ENCODE peak calls at places on chromosome 7, in four cellular contexts. I is transverse colon, W is ovary, Q is uterus. Z is an unnamed sample.

GRCh38 chr7:525740-526139 is 6.1 kb upstream of the PDGFA start:
- DNase-seq in W (no peak), I (no peak), Q (no peak), Z (no peak)

GRCh38 chr7:100483101-100483727 is 513 bp upstream of the NYAP1 start:
- DNase-seq in Q (peak; percentile 80), W (peak; percentile 88), I (peak; percentile 80), Z (peak; percentile 37)

GRCh38 chr7:38178695-38179344 is 775 bp downstream of the STARD3NL start:
- DNase-seq in I (no peak), Q (no peak), W (no peak), Z (no peak)

GRCh38 chr7:150668472-150668911 is 17.0 kb upstream of the GIMAP2 start:
- DNase-seq in W (no peak), Q (no peak), I (no peak), Z (no peak)

GRCh38 chr7:118478931-118479330 is 254.4 kb downstream of the ANKRD7 start:
- DNase-seq in I (no peak), W (no peak), Q (no peak), Z (no peak)

GRCh38 chr7:88347098-88347497 is 40.4 kb upstream of the STEAP4 start:
- DNase-seq in Q (no peak), I (no peak), W (no peak), Z (no peak)

GRCh38 chr7:2116086-2116810 is 116.5 kb downstream of the MAD1L1 start:
- DNase-seq in I (no peak), W (peak; percentile 55), Q (peak; percentile 52), Z (peak; percentile 22)

GRCh38 chr7:47349401-47349800 is 232.5 kb downstream of the TNS3 start:
- DNase-seq in I (peak; percentile 5), W (no peak), Q (no peak), Z (no peak)

GRCh38 chr7:91181949-91182348 is 82.3 kb upstream of the FZD1 start:
- DNase-seq in I (no peak), W (no peak), Q (no peak), Z (no peak)

GRCh38 chr7:92569137-92569536 is 21.1 kb downstream of the FAM133B start:
- DNase-seq in Q (no peak), I (no peak), W (no peak), Z (no peak)

GRCh38 chr7:92563345-92563744 is 26.8 kb downstream of the FAM133B start:
- DNase-seq in Q (no peak), I (no peak), W (no peak), Z (no peak)

GRCh38 chr7:92567460-92567859 is 22.7 kb downstream of the FAM133B start:
- DNase-seq in Q (no peak), W (no peak), I (no peak), Z (no peak)
- TF ChIP-seq POLR2A in Q (no peak), W (no peak), I (no peak), Z (no peak)

GRCh38 chr7:131328387-131329175 is 905 bp downstream of the MKLN1 start:
- DNase-seq in W (no peak), I (no peak), Q (no peak), Z (no peak)

GRCh38 chr7:131326576-131326975 is 1.1 kb upstream of the MKLN1 start:
- DNase-seq in Q (no peak), I (no peak), W (no peak), Z (no peak)

GRCh38 chr7:131327626-131328386 is at the start of gene MKLN1:
- DNase-seq in Q (peak; percentile 90), W (peak; percentile 93), I (peak; percentile 95), Z (peak; percentile 92)

GRCh38 chr7:131325179-131325840 is 2.4 kb upstream of the MKLN1 start:
- DNase-seq in I (no peak), W (no peak), Q (no peak), Z (no peak)

GRCh38 chr7:131327049-131327625 is 539 bp upstream of the MKLN1 start:
- DNase-seq in Q (no peak), W (no peak), I (peak; percentile 50), Z (peak; percentile 54)
- TF ChIP-seq POLR2A in Q (no peak), W (no peak), I (no peak), Z (no peak)

GRCh38 chr7:44637788-44638594 is 31.6 kb downstream of the OGDH start:
- DNase-seq in Q (no peak), I (peak; percentile 77), W (no peak), Z (no peak)
- TF ChIP-seq POLR2A in Q (no peak), I (peak; percentile 31), W (no peak), Z (no peak)

GRCh38 chr7:139682136-139683013 is 95.4 kb downstream of the HIPK2 start:
- DNase-seq in I (no peak), W (no peak), Q (no peak), Z (no peak)
- TF ChIP-seq POLR2A in I (no peak), W (no peak), Q (no peak), Z (no peak)

DNA sequence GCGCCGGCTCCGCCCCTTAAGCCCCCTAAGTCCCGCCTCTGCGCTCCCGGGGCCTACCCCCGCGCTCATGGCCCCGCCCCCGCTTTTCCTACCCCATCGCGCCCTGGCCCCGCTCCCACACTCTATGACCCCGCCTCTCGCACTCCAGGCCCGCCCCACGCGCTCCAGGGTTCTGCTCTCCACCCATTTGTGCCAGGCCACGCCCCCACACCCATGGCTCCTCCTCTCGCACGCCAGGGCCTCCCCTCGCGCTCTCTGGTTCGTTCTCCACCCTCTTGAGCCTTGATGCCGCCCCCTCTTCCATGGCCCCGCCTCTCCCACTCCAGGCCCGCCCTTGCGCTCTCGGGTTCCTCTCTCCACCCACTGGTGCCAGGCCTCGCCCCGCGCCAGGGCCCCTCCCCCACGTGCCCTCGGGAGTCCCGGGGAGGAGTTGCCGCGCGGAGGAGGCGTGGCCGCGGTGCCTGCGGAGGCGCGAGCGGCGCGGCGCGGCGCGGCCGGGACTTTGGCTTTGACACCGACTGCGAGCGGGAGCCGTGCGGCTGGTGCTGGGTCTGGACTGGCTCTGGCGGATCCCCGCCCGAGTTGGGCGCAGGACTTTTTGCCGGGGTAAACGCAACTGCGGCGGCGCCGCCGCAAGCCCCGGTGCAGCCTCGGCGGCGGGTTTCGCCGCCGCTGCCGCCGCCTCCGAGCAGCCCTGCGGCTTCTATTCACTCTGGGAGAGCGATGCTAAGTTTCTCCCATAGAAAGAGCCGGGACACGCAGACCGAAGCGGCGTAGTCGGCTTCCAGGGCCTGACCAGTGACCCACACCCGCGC is at the start of gene EEPD1:
- DNase-seq in I (peak; percentile 100), W (peak; percentile 100), Q (peak; percentile 100), Z (peak; percentile 100)
- TF ChIP-seq POLR2A in I (peak; percentile 81), W (peak; percentile 46), Q (peak; percentile 80), Z (peak; percentile 96)

GRCh38 chr7:70616821-70617220 is 515.1 kb upstream of the GALNT17 start:
- DNase-seq in I (no peak), W (no peak), Q (no peak), Z (no peak)

GRCh38 chr7:70615066-70615465 is 516.9 kb upstream of the GALNT17 start:
- DNase-seq in W (no peak), I (no peak), Q (no peak), Z (no peak)

GRCh38 chr7:70612811-70613210 is 519.1 kb upstream of the GALNT17 start:
- DNase-seq in Q (no peak), I (no peak), W (no peak), Z (no peak)

GRCh38 chr7:70618020-70618551 is 513.9 kb upstream of the GALNT17 start:
- DNase-seq in I (no peak), W (no peak), Q (no peak), Z (no peak)

DNA sequence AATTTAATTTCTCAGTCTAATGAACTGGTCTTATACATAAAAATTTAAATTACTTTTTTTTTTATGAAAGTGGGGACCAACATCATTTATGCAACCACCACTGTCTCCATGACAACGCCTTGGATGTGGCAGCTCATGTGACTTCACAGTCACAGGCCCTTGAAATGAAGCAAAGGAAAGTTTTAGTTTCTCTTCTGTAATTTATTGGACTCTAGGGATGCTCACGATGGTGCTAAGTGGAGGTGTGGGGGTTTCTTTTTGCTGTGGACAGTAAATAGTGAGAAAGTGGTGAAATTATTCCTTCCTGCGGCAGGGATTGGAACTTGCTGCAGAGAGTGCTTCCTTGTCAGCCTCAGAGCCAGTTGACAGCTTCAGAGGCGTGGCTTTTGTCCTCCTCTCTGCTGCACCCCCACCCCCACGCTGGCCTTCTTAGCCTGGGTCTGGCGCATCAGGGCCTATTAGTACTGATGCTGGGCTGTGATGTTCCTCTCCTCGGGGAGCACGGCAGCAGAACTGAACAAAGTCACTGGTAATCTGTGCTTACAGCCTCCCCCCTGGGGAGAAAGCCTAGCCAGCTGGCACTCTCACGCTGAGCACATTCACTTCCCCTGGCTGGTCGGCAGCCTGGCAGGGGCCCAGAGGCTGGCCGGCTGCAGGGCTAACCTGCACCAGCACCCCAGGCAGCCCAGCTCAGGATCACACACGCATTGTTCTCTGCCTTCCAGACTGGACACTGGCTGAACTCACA is 517.5 kb upstream of the GALNT17 start:
- DNase-seq in Q (peak; percentile 72), W (peak; percentile 86), I (peak; percentile 29), Z (peak; percentile 68)
- TF ChIP-seq POLR2A in Q (no peak), W (no peak), I (no peak), Z (no peak)

Z was measured in prostate gland.